ENCODE peak calls at places on chromosomes 6 and 20, in six cellular contexts. Y is non-pigmented ciliary epithelial cell; H is SJSA1; U is activated T-helper 1 cell treated with anti-CD3 and anti-CD28 coated beads, Interleukin-2, amount 50 U/mL, for 16 hours; G is iPS DF 19.7; P is type B pancreatic cell. D is an unnamed sample.

GRCh38 chr6:6712979-6713514 is 124.5 kb downstream of the LY86 start:
- DNase-seq in G (no peak), Y (no peak), P (no peak), H (no peak), U (no peak), D (no peak)

GRCh38 chr6:45633272-45633908 is 255.7 kb upstream of the SUPT3H start:
- DNase-seq in H (no peak), Y (no peak), G (no peak), P (no peak), U (no peak), D (no peak)

GRCh38 chr20:32903666-32904175 is 45.0 kb downstream of the EFCAB8 start:
- DNase-seq in U (no peak), Y (no peak), P (no peak), H (no peak), G (no peak), D (no peak)

GRCh38 chr20:52209154-52209571 is 17.6 kb upstream of the ZFP64 start:
- DNase-seq in P (no peak), Y (no peak), H (no peak), U (no peak), G (peak), D (no peak)

GRCh38 chr20:33751775-33752174 is 20.0 kb downstream of the ZNF341 start:
- DNase-seq in Y (no peak), G (no peak), H (no peak), P (no peak), U (no peak), D (no peak)

GRCh38 chr20:3760980-3761379 is 6.6 kb downstream of the ADISSP start:
- DNase-seq in U (no peak), G (no peak), Y (no peak), P (no peak), H (no peak), D (no peak)

GRCh38 chr6:35719830-35720733 is 16.8 kb upstream of the ARMC12 start:
- DNase-seq in U (no peak), H (no peak), P (no peak), G (no peak), Y (no peak), D (no peak)

GRCh38 chr6:168100803-168101095 is 21.7 kb upstream of the FRMD1 start:
- DNase-seq in U (no peak), P (no peak), Y (no peak), H (no peak), G (no peak), D (no peak)

GRCh38 chr6:142302427-142303190 is 802 bp downstream of the ADGRG6 start:
- DNase-seq in P (no peak), U (no peak), Y (no peak), G (no peak), H (no peak), D (no peak)

GRCh38 chr20:62516345-62516744 is 40.5 kb upstream of the GATA5 start:
- DNase-seq in U (no peak), G (no peak), H (no peak), Y (no peak), P (no peak), D (no peak)

GRCh38 chr20:44033873-44034272 is 119.2 kb downstream of the TOX2 start:
- DNase-seq in H (peak), Y (no peak), G (no peak), P (peak), U (no peak), D (no peak)

GRCh38 chr6:41602422-41602743 is 35.9 kb upstream of the MDFI start:
- DNase-seq in Y (no peak), P (no peak), U (no peak), H (no peak), G (no peak), D (no peak)

GRCh38 chr20:50980851-50981713 is 22.5 kb downstream of the MOCS3 start:
- DNase-seq in Y (no peak), G (no peak), P (no peak), H (peak), U (peak), D (peak)

GRCh38 chr6:43695967-43696291 is 8.3 kb upstream of the MRPS18A start:
- DNase-seq in H (no peak), Y (no peak), G (no peak), U (no peak), P (no peak), D (no peak)

GRCh38 chr6:5580736-5581568 is 319.6 kb downstream of the FARS2 start:
- DNase-seq in Y (no peak), G (no peak), H (no peak), P (no peak), U (no peak), D (no peak)

GRCh38 chr6:110853754-110854477 is 20.7 kb upstream of the AMD1 start:
- DNase-seq in Y (no peak), H (no peak), U (no peak), G (no peak), P (no peak), D (no peak)

GRCh38 chr20:23136893-23137745 is 51.0 kb upstream of the CD93 start:
- DNase-seq in P (no peak), G (no peak), U (no peak), H (no peak), Y (no peak), D (no peak)

GRCh38 chr20:44600758-44601562 is 18.6 kb downstream of the PKIG start:
- DNase-seq in Y (no peak), U (no peak), H (no peak), P (no peak), G (no peak), D (no peak)

GRCh38 chr20:22371843-22372242 is 212.5 kb downstream of the FOXA2 start:
- DNase-seq in Y (no peak), P (no peak), H (no peak), U (no peak), G (peak), D (no peak)

GRCh38 chr20:25493748-25494505 is 86.5 kb downstream of the GINS1 start:
- DNase-seq in G (no peak), H (no peak), Y (no peak), U (no peak), P (no peak), D (no peak)